ENCODE peak calls at places on chromosomes 7 and 10, in eight cellular contexts. W, H, F, Y, V, R, P and B are unnamed samples.

GRCh38 chr10:3571310-3571825 is 213.6 kb downstream of the KLF6 start:
- DNase-seq in W (no peak), H (no peak), F (no peak), Y (no peak), V (no peak), R (no peak), P (no peak), B (no peak)

GRCh38 chr7:135770139-135770710 is 21.6 kb upstream of the FAM180A start:
- DNase-seq in W (no peak), H (no peak), F (no peak), Y (no peak), V (no peak), R (no peak), P (no peak), B (no peak)

GRCh38 chr10:13439771-13440708 is 88.8 kb downstream of the BEND7 start:
- DNase-seq in W (peak; percentile 73), H (peak; percentile 47), F (peak; percentile 93), Y (peak; percentile 44), V (peak; percentile 45), R (no peak), P (peak; percentile 56), B (peak; percentile 85)

GRCh38 chr10:124306922-124307371 is 111.8 kb downstream of the OAT start:
- DNase-seq in W (no peak), H (no peak), F (no peak), Y (no peak), V (no peak), R (peak; percentile 13), P (peak; percentile 8), B (no peak)

GRCh38 chr7:136685506-136685905 is 182.9 kb upstream of the CHRM2 start:
- DNase-seq in W (no peak), H (no peak), F (no peak), Y (no peak), V (no peak), R (no peak), P (no peak), B (no peak)

GRCh38 chr10:132588301-132589013 is 50.9 kb downstream of the INPP5A start:
- DNase-seq in W (peak; percentile 76), H (no peak), F (peak; percentile 30), Y (no peak), V (no peak), R (no peak), P (no peak), B (no peak)

GRCh38 chr10:124637091-124637700 is 107.0 kb downstream of the FAM53B start:
- DNase-seq in W (no peak), H (no peak), F (no peak), Y (no peak), V (no peak), R (no peak), P (no peak), B (no peak)

GRCh38 chr7:73977626-73978618 is 50.1 kb upstream of the ELN start:
- DNase-seq in W (peak; percentile 39), H (no peak), F (peak; percentile 48), Y (no peak), V (no peak), R (no peak), P (peak; percentile 38), B (no peak)

GRCh38 chr10:30510184-30510931 is 76.4 kb downstream of the MAP3K8 start:
- DNase-seq in W (no peak), H (no peak), F (no peak), Y (no peak), V (no peak), R (peak; percentile 73), P (no peak), B (peak; percentile 48)

GRCh38 chr7:1693419-1693990 is 23.4 kb downstream of the ELFN1 start:
- DNase-seq in W (peak; percentile 41), H (no peak), F (peak; percentile 51), Y (no peak), V (no peak), R (no peak), P (peak; percentile 33), B (peak; percentile 71)

GRCh38 chr7:46391215-46391614 is 470.1 kb upstream of the IGFBP3 start:
- DNase-seq in W (no peak), H (no peak), F (no peak), Y (no peak), V (no peak), R (no peak), P (no peak), B (no peak)